ENCODE peak calls at places on chromosomes 12 and 14, in seven cellular contexts. V is NCI-H187; I is stimulated activated CD8-positive, alpha-beta memory T cell treated with anti-CD3 and anti-CD28 coated beads, Interleukin-7, amount 100 ng/mL, for 1 hour; Z is fibroblast of the aortic adventitia; W is SW480; M is HEK293T; Q is cardiac muscle cell. O is an unnamed sample.
A peak's percentile ranks its signal among the peaks of the same experiment; 100 is the strongest.

GRCh38 chr12:117861691-117862090 is 107.1 kb downstream of the KSR2 start:
- DNase-seq in V (no peak), I (no peak), Z (no peak), W (no peak), M (no peak), Q (no peak), O (no peak)

GRCh38 chr14:71524321-71524982 is 407.8 kb upstream of the RGS6 start:
- DNase-seq in V (no peak), I (no peak), Z (no peak), W (no peak), M (no peak), Q (no peak), O (no peak)

GRCh38 chr12:54300732-54301427 is at the start of gene NFE2:
- DNase-seq in V (peak; percentile 31), I (no peak), Z (peak; percentile 65), W (peak; percentile 89), M (peak; percentile 62), Q (peak; percentile 85), O (no peak)

GRCh38 chr14:89667983-89668382 is 250.9 kb upstream of the FOXN3 start:
- DNase-seq in V (no peak), I (no peak), Z (peak; percentile 37), W (no peak), M (no peak), Q (peak; percentile 46), O (no peak)

GRCh38 chr12:27822076-27822712 is 42.2 kb upstream of the MANSC4 start:
- DNase-seq in V (no peak), I (peak; percentile 29), Z (peak; percentile 65), W (no peak), M (no peak), Q (no peak), O (peak; percentile 22)

GRCh38 chr14:91173867-91174266 is 60.0 kb downstream of the DGLUCY start:
- DNase-seq in V (no peak), I (no peak), Z (no peak), W (no peak), M (no peak), Q (no peak), O (no peak)

GRCh38 chr12:124927325-124928094 is 13.1 kb upstream of the UBC start:
- DNase-seq in V (no peak), I (peak; percentile 89), Z (peak; percentile 90), W (peak; percentile 90), M (peak; percentile 77), Q (peak; percentile 84), O (peak; percentile 84)

GRCh38 chr14:25055998-25056687 is 6.2 kb upstream of the STXBP6 start:
- DNase-seq in V (no peak), I (no peak), Z (peak; percentile 14), W (no peak), M (no peak), Q (no peak), O (no peak)

GRCh38 chr12:15883536-15883935 is 1.3 kb downstream of the STRAP start:
- DNase-seq in V (no peak), I (no peak), Z (peak; percentile 18), W (no peak), M (no peak), Q (no peak), O (no peak)

GRCh38 chr12:95674631-95675030 is 115.9 kb downstream of the NTN4 start:
- DNase-seq in V (peak; percentile 82), I (no peak), Z (peak; percentile 23), W (no peak), M (peak; percentile 60), Q (peak; percentile 68), O (no peak)

GRCh38 chr14:58978336-58978735 is 210.1 kb upstream of the DAAM1 start:
- DNase-seq in V (no peak), I (no peak), Z (peak; percentile 92), W (no peak), M (no peak), Q (no peak), O (no peak)

GRCh38 chr12:31234955-31235867 is 90.7 kb downstream of the SINHCAF start:
- DNase-seq in V (no peak), I (no peak), Z (peak; percentile 20), W (peak; percentile 79), M (peak; percentile 66), Q (peak; percentile 55), O (peak; percentile 18)

GRCh38 chr12:84463756-84464495 is 448.7 kb downstream of the SLC6A15 start:
- DNase-seq in V (no peak), I (no peak), Z (peak; percentile 82), W (no peak), M (no peak), Q (no peak), O (no peak)

GRCh38 chr12:115897718-115898117 is 379.8 kb downstream of the MED13L start:
- DNase-seq in V (no peak), I (no peak), Z (no peak), W (no peak), M (no peak), Q (no peak), O (no peak)

GRCh38 chr12:128938886-128939285 is 85.6 kb downstream of the GLT1D1 start:
- DNase-seq in V (no peak), I (no peak), Z (no peak), W (no peak), M (no peak), Q (no peak), O (no peak)

GRCh38 chr14:76955575-76956252 is 72.8 kb downstream of the IRF2BPL start:
- DNase-seq in V (no peak), I (no peak), Z (no peak), W (peak; percentile 82), M (no peak), Q (no peak), O (no peak)

GRCh38 chr12:110379201-110379600 is 24.3 kb downstream of the ANAPC7 start:
- DNase-seq in V (no peak), I (no peak), Z (no peak), W (no peak), M (no peak), Q (no peak), O (no peak)

GRCh38 chr12:73984552-73984951 is 553.1 kb upstream of the ATXN7L3B start:
- DNase-seq in V (no peak), I (no peak), Z (no peak), W (no peak), M (no peak), Q (no peak), O (no peak)

GRCh38 chr14:62691613-62692489 is 353.4 kb downstream of the KCNH5 start:
- DNase-seq in V (no peak), I (no peak), Z (peak; percentile 87), W (peak; percentile 90), M (peak; percentile 20), Q (peak; percentile 27), O (no peak)

GRCh38 chr14:60637138-60637489 is 12.2 kb downstream of the SIX1 start:
- DNase-seq in V (no peak), I (no peak), Z (no peak), W (no peak), M (no peak), Q (no peak), O (no peak)

GRCh38 chr12:108696111-108696995 is 35.0 kb downstream of the CORO1C start:
- DNase-seq in V (peak; percentile 87), I (no peak), Z (peak; percentile 100), W (peak; percentile 58), M (no peak), Q (no peak), O (no peak)

GRCh38 chr14:82528011-82528410 is 994.4 kb upstream of the SEL1L start:
- DNase-seq in V (no peak), I (no peak), Z (no peak), W (no peak), M (no peak), Q (no peak), O (no peak)

GRCh38 chr12:54058189-54058917 is 4.7 kb downstream of the HOXC4 start:
- DNase-seq in V (no peak), I (no peak), Z (no peak), W (no peak), M (no peak), Q (no peak), O (no peak)

GRCh38 chr12:81294325-81295190 is 216.7 kb downstream of the ACSS3 start:
- DNase-seq in V (no peak), I (no peak), Z (no peak), W (no peak), M (no peak), Q (no peak), O (no peak)

GRCh38 chr14:64754685-64755084 is 50.5 kb downstream of the PLEKHG3 start:
- DNase-seq in V (no peak), I (no peak), Z (no peak), W (no peak), M (no peak), Q (no peak), O (no peak)

GRCh38 chr12:56688846-56689113 is 696 bp upstream of the PTGES3 start:
- DNase-seq in V (no peak), I (no peak), Z (no peak), W (no peak), M (no peak), Q (no peak), O (no peak)

GRCh38 chr14:61350427-61350826 is 29.0 kb downstream of the PRKCH start:
- DNase-seq in V (no peak), I (no peak), Z (no peak), W (no peak), M (no peak), Q (no peak), O (no peak)

GRCh38 chr12:57473886-57474285 is 5.8 kb downstream of the ARHGAP9 start:
- DNase-seq in V (no peak), I (no peak), Z (no peak), W (no peak), M (no peak), Q (no peak), O (no peak)

GRCh38 chr12:68746572-68747180 is 700 bp downstream of the SLC35E3 start:
- DNase-seq in V (no peak), I (no peak), Z (peak; percentile 66), W (peak; percentile 70), M (peak; percentile 41), Q (peak; percentile 67), O (no peak)